ENCODE peak calls at places on chromosomes 1 and 21, in six cellular contexts. I is cardiac fibroblast, B is brain microvascular endothelial cell, A is IMR-90, M is fibroblast of the aortic adventitia, R is Panc1. H is an unnamed sample.
A peak's percentile ranks its signal among the peaks of the same experiment; 100 is the strongest.

GRCh38 chr1:24964811-24965570 is 34.9 kb upstream of the RUNX3 start:
- DNase-seq in R (no peak), A (peak; percentile 50), B (peak; percentile 82), M (no peak), I (no peak), H (no peak)

GRCh38 chr1:163013826-163014600 is 55.1 kb upstream of the RGS4 start:
- DNase-seq in B (no peak), R (no peak), I (no peak), M (no peak), A (no peak), H (no peak)

GRCh38 chr1:27299385-27300252 is 22.3 kb upstream of the TMEM222 start:
- DNase-seq in B (peak; percentile 99), R (no peak), I (peak; percentile 99), A (peak; percentile 100), M (peak; percentile 97), H (peak; percentile 95)

GRCh38 chr1:153774780-153775431 is at the start of gene SLC27A3:
- DNase-seq in I (peak; percentile 86), M (peak; percentile 79), B (peak; percentile 6), R (no peak), A (no peak), H (no peak)

GRCh38 chr1:207316622-207317510 is 4.6 kb upstream of the CD55 start:
- DNase-seq in M (peak; percentile 10), A (peak; percentile 10), R (no peak), B (no peak), I (peak; percentile 78), H (no peak)

GRCh38 chr1:64542118-64542517 is 72.2 kb downstream of the CACHD1 start:
- DNase-seq in R (no peak), I (no peak), M (no peak), A (no peak), B (no peak), H (no peak)

GRCh38 chr1:36467708-36468455 is 3.7 kb upstream of the MRPS15 start:
- DNase-seq in A (no peak), B (no peak), I (no peak), R (no peak), M (no peak), H (no peak)

GRCh38 chr1:91004145-91004544 is 17.7 kb downstream of the ZNF644 start:
- DNase-seq in A (no peak), M (no peak), B (no peak), I (no peak), R (no peak), H (no peak)

GRCh38 chr1:94698759-94699502 is 121.2 kb upstream of the SLC44A3 start:
- DNase-seq in I (peak; percentile 40), R (no peak), M (peak; percentile 88), A (peak; percentile 63), B (no peak), H (no peak)

GRCh38 chr1:197526736-197527371 is 248.4 kb downstream of the DENND1B start:
- DNase-seq in B (no peak), R (no peak), M (peak; percentile 63), I (peak; percentile 60), A (peak; percentile 44), H (no peak)

GRCh38 chr1:110165761-110166231 is 15.5 kb downstream of the SLC6A17 start:
- DNase-seq in M (no peak), I (no peak), R (no peak), B (no peak), A (no peak), H (no peak)

GRCh38 chr1:209702832-209703231 is 1.8 kb upstream of the HSD11B1 start:
- DNase-seq in I (no peak), A (no peak), B (no peak), R (no peak), M (no peak), H (no peak)

GRCh38 chr1:115505157-115505571 is 136.6 kb upstream of the VANGL1 start:
- DNase-seq in R (no peak), I (no peak), A (peak; percentile 21), B (no peak), M (peak; percentile 85), H (no peak)

GRCh38 chr21:41851090-41851790 is 27.9 kb downstream of the PRDM15 start:
- DNase-seq in M (no peak), B (no peak), R (no peak), I (peak; percentile 19), A (no peak), H (no peak)

GRCh38 chr1:55893155-55893554 is 678.0 kb upstream of the USP24 start:
- DNase-seq in M (peak; percentile 62), A (peak; percentile 61), I (peak; percentile 70), R (no peak), B (peak; percentile 53), H (no peak)

GRCh38 chr1:203557958-203558760 is 64.2 kb downstream of the OPTC start:
- DNase-seq in A (peak; percentile 100), B (peak; percentile 95), R (peak; percentile 81), M (peak; percentile 100), I (peak; percentile 96), H (no peak)

GRCh38 chr1:66505671-66506392 is 28.1 kb upstream of the SGIP1 start:
- DNase-seq in R (no peak), B (peak; percentile 92), M (peak; percentile 83), A (peak; percentile 82), I (peak; percentile 83), H (no peak)

DNA sequence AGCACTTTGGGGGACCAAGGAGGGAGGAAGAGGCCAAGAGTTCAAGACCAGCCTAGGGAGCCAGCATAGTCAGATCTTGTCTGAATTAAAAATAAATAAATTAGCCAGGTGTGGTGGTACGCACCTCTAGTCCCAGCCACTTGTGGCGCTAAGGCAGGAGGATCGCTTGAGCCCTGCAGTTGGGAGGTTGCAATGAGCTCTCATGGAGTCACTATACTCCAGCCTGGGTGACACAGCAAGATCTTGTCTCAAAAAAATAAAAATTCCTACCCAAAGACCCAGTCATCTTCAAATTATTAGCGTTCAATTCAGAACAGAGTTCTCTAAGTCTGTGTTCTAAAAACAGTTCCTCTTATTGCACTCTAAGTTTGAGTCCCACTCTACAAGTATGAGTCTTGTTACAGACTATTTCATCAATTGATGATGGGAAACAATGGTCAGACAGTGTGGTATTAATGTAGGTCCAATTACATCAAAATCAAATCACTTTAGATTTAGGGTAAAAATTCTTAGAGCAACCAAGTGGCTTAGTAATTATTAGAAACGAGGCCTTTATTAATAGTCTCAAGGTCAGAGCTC is 6.9 kb downstream of the FOXJ3 start:
- DNase-seq in M (no peak), A (no peak), R (no peak), B (no peak), I (no peak), H (no peak)
- TF ChIP-seq CTCF in M (no peak), A (no peak), R (no peak), B (no peak), I (no peak), H (no peak)

DNA sequence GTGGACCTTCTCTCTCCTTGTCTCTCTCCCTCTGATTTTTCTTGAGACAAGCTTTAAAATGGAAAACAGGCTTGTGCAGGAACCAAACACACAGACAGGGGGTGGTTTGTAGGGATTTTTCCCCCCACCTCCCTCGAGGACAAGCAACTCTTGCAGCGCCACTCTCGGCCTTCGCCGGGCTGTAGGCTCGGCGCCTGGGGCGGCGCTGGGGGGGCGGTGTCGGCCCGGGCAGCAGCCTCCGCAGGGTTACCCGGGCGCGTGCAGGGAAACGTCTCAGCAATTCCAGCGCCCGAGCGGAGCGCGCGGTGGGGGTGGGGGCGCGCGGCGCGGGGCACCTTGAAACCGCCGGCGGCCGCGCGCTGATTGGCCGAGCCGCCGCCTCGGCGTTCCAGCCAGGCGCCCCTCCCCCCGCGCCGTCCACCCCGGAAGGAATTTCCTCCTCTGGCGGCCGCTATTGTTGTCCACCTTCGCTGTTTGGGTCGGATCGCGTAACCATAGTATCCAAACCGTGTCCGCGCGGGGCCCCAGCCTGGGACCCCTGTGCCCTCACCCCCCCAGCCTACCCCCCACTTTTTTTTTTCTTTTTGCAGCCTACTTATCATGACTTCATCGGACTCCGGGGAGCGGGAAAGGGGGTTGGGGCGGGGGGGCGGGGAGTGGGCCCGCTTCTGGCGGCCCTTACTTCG is 59.8 kb upstream of the ACOT11 start:
- DNase-seq in R (peak; percentile 12), I (peak; percentile 95), M (peak; percentile 85), B (peak; percentile 86), A (peak; percentile 80), H (peak; percentile 97)
- TF ChIP-seq CTCF in R (no peak), I (peak; percentile 15), M (peak; percentile 35), B (peak; percentile 24), A (peak; percentile 1), H (peak; percentile 30)

DNA sequence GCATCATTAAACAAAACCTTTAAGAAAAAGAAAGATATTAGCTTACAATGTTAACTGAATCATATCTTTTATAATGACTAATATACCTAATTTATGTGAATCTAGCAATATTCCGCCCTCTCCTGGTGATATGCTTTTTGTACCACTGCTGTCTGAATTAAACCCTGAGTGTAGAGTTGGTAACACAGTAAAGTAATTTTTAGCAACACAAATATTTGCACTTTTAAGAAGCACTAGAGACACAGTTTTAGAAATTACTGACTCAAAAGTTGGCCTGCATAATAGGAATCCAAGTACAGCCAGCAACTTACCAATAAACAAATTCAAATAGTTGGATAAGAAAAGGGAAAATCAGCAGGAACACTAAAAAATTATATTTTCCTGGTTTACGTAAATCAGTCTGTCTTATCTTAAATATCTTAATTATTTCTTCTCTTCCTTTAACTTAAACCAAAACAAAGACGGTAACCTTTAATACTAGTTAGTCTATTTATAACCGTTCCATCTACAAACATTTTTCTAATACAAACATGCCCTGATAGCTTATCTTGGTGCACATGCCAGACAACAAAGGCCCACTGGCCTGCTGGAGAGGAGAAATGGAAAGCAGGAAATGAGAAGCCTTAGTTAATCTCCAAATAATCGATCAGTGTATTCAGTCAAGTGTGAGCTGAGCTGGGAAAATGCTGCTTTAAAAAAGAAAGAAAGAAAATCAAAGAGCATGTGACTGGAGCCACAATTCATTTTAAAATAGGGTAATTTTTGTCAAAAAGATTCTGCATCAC is 246.0 kb downstream of the RERE start:
- DNase-seq in A (peak; percentile 69), M (peak; percentile 83), R (no peak), I (peak; percentile 76), B (peak; percentile 66), H (no peak)
- TF ChIP-seq CTCF in A (peak; percentile 59), M (peak; percentile 64), R (peak; percentile 53), I (peak; percentile 57), B (peak; percentile 49), H (peak; percentile 59)

GRCh38 chr1:93354749-93355148 is 9.0 kb downstream of the DR1 start:
- DNase-seq in M (no peak), B (no peak), R (no peak), A (no peak), I (no peak), H (no peak)
- TF ChIP-seq CTCF in M (no peak), B (no peak), R (no peak), A (no peak), I (no peak), H (no peak)

DNA sequence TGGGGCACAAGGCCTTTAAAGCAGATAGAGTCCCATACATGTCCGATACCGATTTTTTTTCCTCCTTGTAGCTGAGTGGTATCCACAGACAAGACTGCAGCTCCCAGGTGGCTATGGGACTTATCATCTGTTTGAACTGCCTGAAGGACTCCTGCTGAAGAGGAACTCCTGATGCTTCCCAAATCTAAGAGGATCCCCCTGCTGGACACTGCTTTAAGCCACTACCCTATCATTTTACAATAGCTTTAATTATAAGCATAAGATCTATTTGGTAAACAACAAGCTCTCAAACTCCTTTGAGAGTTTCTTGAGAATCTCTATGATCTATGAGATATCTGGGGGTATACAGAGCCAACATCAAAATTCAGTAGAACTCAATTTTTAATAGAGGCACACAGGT is 11.7 kb downstream of the NDC1 start:
- DNase-seq in M (peak; percentile 15), I (peak; percentile 25), R (no peak), A (peak; percentile 43), B (no peak), H (no peak)
- TF ChIP-seq CTCF in M (peak; percentile 9), I (peak; percentile 46), R (no peak), A (peak; percentile 29), B (peak; percentile 56), H (peak; percentile 30)

GRCh38 chr1:32619701-32620485 is 30.5 kb downstream of the ZBTB8OS start:
- DNase-seq in R (no peak), I (peak; percentile 55), M (peak; percentile 65), A (peak; percentile 29), B (peak; percentile 4), H (no peak)
- TF ChIP-seq CTCF in R (no peak), I (peak; percentile 10), M (peak; percentile 30), A (peak; percentile 32), B (no peak), H (peak; percentile 42)

H was measured in osteocyte.